ENCODE peak calls at places on chromosomes 2 and 18, in five cellular contexts. One of them, this sample, is unnamed.

GRCh38 chr18:24112874-24113615 is 25.8 kb upstream of the CABYR start:
- DNase-seq in GM23338: no peak
- DNase-seq in fibroblast of lung: peak
- DNase-seq in mammary epithelial cell: peak
- DNase-seq in PC-9: peak
- DNase-seq in this sample: no peak

GRCh38 chr2:53826587-53827397 is 33.0 kb downstream of the GPR75 start:
- DNase-seq in GM23338: no peak
- DNase-seq in fibroblast of lung: peak
- DNase-seq in mammary epithelial cell: peak
- DNase-seq in PC-9: peak
- DNase-seq in this sample: no peak

GRCh38 chr2:199994296-199994695 is 38.9 kb downstream of the MAIP1 start:
- DNase-seq in GM23338: no peak
- DNase-seq in fibroblast of lung: peak
- DNase-seq in mammary epithelial cell: no peak
- DNase-seq in PC-9: no peak
- DNase-seq in this sample: no peak

GRCh38 chr2:10810175-10811161 is 2.1 kb downstream of the PDIA6 start:
- DNase-seq in GM23338: no peak
- DNase-seq in fibroblast of lung: peak
- DNase-seq in mammary epithelial cell: peak
- DNase-seq in PC-9: no peak
- DNase-seq in this sample: no peak

GRCh38 chr2:25595393-25595792 is 78.0 kb downstream of the DTNB start:
- DNase-seq in GM23338: no peak
- DNase-seq in fibroblast of lung: no peak
- DNase-seq in mammary epithelial cell: no peak
- DNase-seq in PC-9: no peak
- DNase-seq in this sample: no peak

GRCh38 chr18:12422936-12423335 is 15.2 kb downstream of the PRELID3A start:
- DNase-seq in GM23338: peak
- DNase-seq in fibroblast of lung: no peak
- DNase-seq in mammary epithelial cell: no peak
- DNase-seq in PC-9: no peak
- DNase-seq in this sample: peak

GRCh38 chr2:230225486-230225885 is at the start of gene SP140:
- DNase-seq in GM23338: no peak
- DNase-seq in fibroblast of lung: no peak
- DNase-seq in mammary epithelial cell: no peak
- DNase-seq in PC-9: no peak
- DNase-seq in this sample: no peak

GRCh38 chr2:181762848-181763247 is 82.5 kb upstream of the NEUROD1 start:
- DNase-seq in GM23338: no peak
- DNase-seq in fibroblast of lung: no peak
- DNase-seq in mammary epithelial cell: no peak
- DNase-seq in PC-9: no peak
- DNase-seq in this sample: no peak

GRCh38 chr2:128601298-128602037 is 282.8 kb upstream of the HS6ST1 start:
- DNase-seq in GM23338: no peak
- DNase-seq in fibroblast of lung: no peak
- DNase-seq in mammary epithelial cell: no peak
- DNase-seq in PC-9: no peak
- DNase-seq in this sample: no peak

GRCh38 chr2:128438586-128438985 is 119.9 kb upstream of the HS6ST1 start:
- DNase-seq in GM23338: no peak
- DNase-seq in fibroblast of lung: no peak
- DNase-seq in mammary epithelial cell: no peak
- DNase-seq in PC-9: no peak
- DNase-seq in this sample: no peak

GRCh38 chr18:35458677-35459441 is 38.9 kb downstream of the INO80C start:
- DNase-seq in GM23338: peak
- DNase-seq in fibroblast of lung: peak
- DNase-seq in mammary epithelial cell: peak
- DNase-seq in PC-9: peak
- DNase-seq in this sample: no peak

GRCh38 chr2:180553094-180553715 is 427.2 kb upstream of the UBE2E3 start:
- DNase-seq in GM23338: no peak
- DNase-seq in fibroblast of lung: no peak
- DNase-seq in mammary epithelial cell: no peak
- DNase-seq in PC-9: no peak
- DNase-seq in this sample: no peak

GRCh38 chr2:68387408-68388350 is 22.6 kb downstream of the PLEK start:
- DNase-seq in GM23338: no peak
- DNase-seq in fibroblast of lung: no peak
- DNase-seq in mammary epithelial cell: no peak
- DNase-seq in PC-9: no peak
- DNase-seq in this sample: no peak

GRCh38 chr2:168731550-168732128 is 70.8 kb upstream of the NOSTRIN start:
- DNase-seq in GM23338: no peak
- DNase-seq in fibroblast of lung: no peak
- DNase-seq in mammary epithelial cell: peak
- DNase-seq in PC-9: no peak
- DNase-seq in this sample: peak

GRCh38 chr2:8324164-8324848 is 357.6 kb upstream of the ID2 start:
- DNase-seq in GM23338: no peak
- DNase-seq in fibroblast of lung: peak
- DNase-seq in mammary epithelial cell: no peak
- DNase-seq in PC-9: no peak
- DNase-seq in this sample: no peak

GRCh38 chr2:226796840-226797288 is 2.8 kb downstream of the IRS1 start:
- DNase-seq in GM23338: no peak
- DNase-seq in fibroblast of lung: peak
- DNase-seq in mammary epithelial cell: no peak
- DNase-seq in PC-9: no peak
- DNase-seq in this sample: peak

GRCh38 chr2:130884503-130884902 is 47.8 kb downstream of the ARHGEF4 start:
- DNase-seq in GM23338: no peak
- DNase-seq in fibroblast of lung: no peak
- DNase-seq in mammary epithelial cell: no peak
- DNase-seq in PC-9: no peak
- DNase-seq in this sample: no peak
- TF ChIP-seq CTCF in GM23338: no peak
- TF ChIP-seq CTCF in fibroblast of lung: no peak
- TF ChIP-seq CTCF in mammary epithelial cell: peak
- TF ChIP-seq CTCF in PC-9: no peak
- TF ChIP-seq CTCF in this sample: no peak

GRCh38 chr2:190469770-190470169 is 61.6 kb downstream of the MFSD6 start:
- DNase-seq in GM23338: no peak
- DNase-seq in fibroblast of lung: peak
- DNase-seq in mammary epithelial cell: peak
- DNase-seq in PC-9: peak
- DNase-seq in this sample: peak

GRCh38 chr2:190467575-190468083 is 59.5 kb downstream of the MFSD6 start:
- DNase-seq in GM23338: no peak
- DNase-seq in fibroblast of lung: peak
- DNase-seq in mammary epithelial cell: no peak
- DNase-seq in PC-9: no peak
- DNase-seq in this sample: peak

GRCh38 chr2:190466819-190467444 is 58.8 kb downstream of the MFSD6 start:
- DNase-seq in GM23338: no peak
- DNase-seq in fibroblast of lung: no peak
- DNase-seq in mammary epithelial cell: peak
- DNase-seq in PC-9: no peak
- DNase-seq in this sample: peak

GRCh38 chr2:190470256-190470826 is 62.2 kb downstream of the MFSD6 start:
- DNase-seq in GM23338: no peak
- DNase-seq in fibroblast of lung: no peak
- DNase-seq in mammary epithelial cell: no peak
- DNase-seq in PC-9: no peak
- DNase-seq in this sample: no peak

DNA sequence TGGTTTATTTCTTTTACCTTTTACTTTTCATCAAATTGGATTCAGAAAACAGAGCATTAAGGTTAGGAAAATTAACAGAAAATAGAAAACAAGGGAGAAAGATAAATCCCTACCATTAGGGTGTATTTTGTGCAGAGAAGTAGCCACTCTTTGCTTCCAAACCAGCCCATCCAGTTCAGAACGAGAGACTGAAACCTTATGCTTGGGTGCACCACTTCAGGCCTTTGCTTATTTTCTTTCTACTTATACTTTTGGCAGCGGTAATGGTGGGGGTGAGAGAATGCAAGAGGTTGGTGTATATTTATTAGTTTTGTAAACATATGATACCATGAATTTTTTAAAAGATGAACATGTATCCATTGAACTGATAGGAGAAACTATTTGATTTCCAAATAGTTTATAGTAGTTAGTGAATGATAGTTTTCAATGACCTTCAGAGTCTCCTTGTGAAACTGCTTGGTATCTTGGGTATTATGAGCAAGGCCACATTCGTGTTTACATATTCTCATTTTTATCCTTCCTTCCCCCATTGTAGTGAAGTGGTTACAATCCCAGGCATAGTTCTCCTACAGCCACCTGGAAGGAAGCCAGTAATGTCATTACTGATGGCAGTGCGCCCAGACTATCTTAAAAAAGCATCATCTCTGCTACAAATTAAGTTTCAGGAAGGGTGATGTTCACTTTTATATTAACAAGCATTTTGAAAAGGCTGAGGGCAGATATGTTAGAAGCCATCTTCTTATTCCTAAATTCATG is 60.8 kb downstream of the MFSD6 start:
- DNase-seq in GM23338: no peak
- DNase-seq in fibroblast of lung: peak
- DNase-seq in mammary epithelial cell: peak
- DNase-seq in PC-9: peak
- DNase-seq in this sample: peak
- TF ChIP-seq EZH2 in GM23338: no peak
- TF ChIP-seq EZH2 in fibroblast of lung: no peak
- TF ChIP-seq EZH2 in mammary epithelial cell: no peak
- TF ChIP-seq EZH2 in PC-9: no peak
- TF ChIP-seq EZH2 in this sample: no peak

GRCh38 chr2:64598226-64598625 is 55.5 kb downstream of the SERTAD2 start:
- DNase-seq in GM23338: no peak
- DNase-seq in fibroblast of lung: no peak
- DNase-seq in mammary epithelial cell: no peak
- DNase-seq in PC-9: no peak
- DNase-seq in this sample: no peak

GRCh38 chr2:64599469-64599868 is 54.2 kb downstream of the SERTAD2 start:
- DNase-seq in GM23338: no peak
- DNase-seq in fibroblast of lung: no peak
- DNase-seq in mammary epithelial cell: no peak
- DNase-seq in PC-9: peak
- DNase-seq in this sample: no peak

GRCh38 chr2:64592994-64593655 is 60.6 kb downstream of the SERTAD2 start:
- DNase-seq in GM23338: no peak
- DNase-seq in fibroblast of lung: peak
- DNase-seq in mammary epithelial cell: no peak
- DNase-seq in PC-9: no peak
- DNase-seq in this sample: no peak

GRCh38 chr2:64594563-64594989 is 59.1 kb downstream of the SERTAD2 start:
- DNase-seq in GM23338: no peak
- DNase-seq in fibroblast of lung: no peak
- DNase-seq in mammary epithelial cell: peak
- DNase-seq in PC-9: peak
- DNase-seq in this sample: no peak

GRCh38 chr2:64595397-64596160 is 58.1 kb downstream of the SERTAD2 start:
- DNase-seq in GM23338: peak
- DNase-seq in fibroblast of lung: peak
- DNase-seq in mammary epithelial cell: no peak
- DNase-seq in PC-9: peak
- DNase-seq in this sample: peak
- TF ChIP-seq CTCF in GM23338: peak
- TF ChIP-seq CTCF in fibroblast of lung: peak
- TF ChIP-seq CTCF in mammary epithelial cell: peak
- TF ChIP-seq CTCF in PC-9: no peak
- TF ChIP-seq CTCF in this sample: peak

GRCh38 chr2:175518206-175518605 is 336.7 kb upstream of the ATP5MC3 start:
- DNase-seq in GM23338: peak
- DNase-seq in fibroblast of lung: no peak
- DNase-seq in mammary epithelial cell: no peak
- DNase-seq in PC-9: no peak
- DNase-seq in this sample: no peak
- TF ChIP-seq EZH2 in GM23338: no peak
- TF ChIP-seq EZH2 in fibroblast of lung: no peak
- TF ChIP-seq EZH2 in mammary epithelial cell: no peak
- TF ChIP-seq EZH2 in PC-9: no peak
- TF ChIP-seq EZH2 in this sample: no peak

GRCh38 chr2:64363848-64364247 is 90.1 kb upstream of the LGALSL start:
- DNase-seq in GM23338: peak
- DNase-seq in fibroblast of lung: no peak
- DNase-seq in mammary epithelial cell: no peak
- DNase-seq in PC-9: no peak
- DNase-seq in this sample: peak
- TF ChIP-seq CTCF in GM23338: peak
- TF ChIP-seq CTCF in fibroblast of lung: no peak
- TF ChIP-seq CTCF in mammary epithelial cell: no peak
- TF ChIP-seq CTCF in PC-9: no peak
- TF ChIP-seq CTCF in this sample: no peak

DNA sequence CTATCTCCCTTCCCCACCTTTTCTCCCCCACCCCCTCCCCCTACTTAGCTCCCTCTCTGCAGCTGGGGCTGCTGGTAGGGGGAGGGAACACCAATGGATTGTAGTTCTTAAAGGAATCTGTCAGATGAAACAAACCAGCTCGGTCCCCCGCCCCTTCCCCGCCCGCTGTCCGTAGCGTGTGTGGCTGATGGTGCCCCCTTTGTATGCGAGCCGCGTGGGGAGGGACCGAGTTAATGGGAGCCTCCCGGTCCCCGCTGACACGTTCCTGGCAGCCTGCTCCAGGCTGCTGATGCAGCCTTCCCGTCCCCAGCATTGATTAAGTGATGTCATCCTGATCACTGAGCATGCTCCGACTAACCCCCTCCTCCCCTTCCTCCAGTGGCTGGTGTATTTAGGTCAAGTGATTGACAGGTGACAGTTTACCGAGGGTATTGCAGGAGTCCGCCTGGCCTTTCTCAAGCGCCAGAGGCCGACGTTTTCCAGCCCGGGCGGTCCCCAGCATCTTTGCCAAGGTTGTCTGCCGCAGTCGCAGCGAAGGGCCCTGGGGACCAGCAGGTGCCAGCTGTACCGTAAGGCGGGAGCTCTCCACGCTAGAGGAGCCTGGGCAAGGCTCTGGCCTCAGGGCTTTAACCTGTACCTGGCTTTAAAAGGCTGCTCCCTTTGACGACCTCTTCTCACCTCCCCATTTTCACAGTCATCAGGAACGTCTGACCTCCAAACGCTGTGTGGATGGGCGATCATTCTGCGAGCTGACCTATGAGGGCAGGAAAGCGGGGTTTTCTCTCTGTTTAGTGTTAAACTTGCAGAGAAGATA is 1.8 kb downstream of the KIF5C start:
- DNase-seq in GM23338: peak
- DNase-seq in fibroblast of lung: no peak
- DNase-seq in mammary epithelial cell: no peak
- DNase-seq in PC-9: no peak
- DNase-seq in this sample: no peak
- TF ChIP-seq EZH2 in GM23338: no peak
- TF ChIP-seq EZH2 in fibroblast of lung: peak
- TF ChIP-seq EZH2 in mammary epithelial cell: peak
- TF ChIP-seq EZH2 in PC-9: no peak
- TF ChIP-seq EZH2 in this sample: peak